ENCODE peak calls at places on chromosomes 5 and 9, in six cellular contexts. S is choroid plexus epithelial cell; L is RPMI7951; Y is aorta; F is stimulated activated CD4-positive, alpha-beta T cell treated with anti-CD3 and anti-CD28 coated beads, Interleukin-2, amount 100 ng/mL, for 4 hours; M is cerebellar cortex. T is an unnamed sample.
A peak's percentile ranks its signal among the peaks of the same experiment; 100 is the strongest.

GRCh38 chr5:1010641-1011046 is 2.0 kb downstream of the NKD2 start:
- DNase-seq in S (no peak), L (no peak), Y (peak; percentile 57), F (no peak), M (no peak), T (peak; percentile 7)

GRCh38 chr9:33113799-33114547 is 37.5 kb upstream of the SMU1 start:
- DNase-seq in S (no peak), L (no peak), Y (no peak), F (no peak), M (no peak), T (no peak)

GRCh38 chr5:172748341-172748843 is 22.6 kb downstream of the DUSP1 start:
- DNase-seq in S (peak; percentile 94), L (no peak), Y (peak; percentile 96), F (no peak), M (no peak), T (peak; percentile 67)

GRCh38 chr9:113988951-113989780 is 88.9 kb downstream of the AMBP start:
- DNase-seq in S (no peak), L (no peak), Y (peak; percentile 89), F (no peak), M (peak; percentile 67), T (peak; percentile 81)

GRCh38 chr5:2300421-2300820 is 417.7 kb upstream of the IRX4 start:
- DNase-seq in S (no peak), L (no peak), Y (no peak), F (no peak), M (no peak), T (no peak)

GRCh38 chr9:116855881-116856662 is 169.0 kb downstream of the TRIM32 start:
- DNase-seq in S (no peak), L (no peak), Y (no peak), F (no peak), M (peak; percentile 66), T (no peak)

GRCh38 chr5:32909207-32909606 is 198.1 kb downstream of the NPR3 start:
- DNase-seq in S (peak; percentile 63), L (peak; percentile 47), Y (no peak), F (no peak), M (no peak), T (no peak)

GRCh38 chr9:36100532-36100931 is 36.0 kb upstream of the GLIPR2 start:
- DNase-seq in S (no peak), L (peak; percentile 35), Y (no peak), F (no peak), M (no peak), T (no peak)

GRCh38 chr5:158807947-158808346 is 291.8 kb downstream of the EBF1 start:
- DNase-seq in S (peak; percentile 10), L (no peak), Y (no peak), F (no peak), M (no peak), T (no peak)

GRCh38 chr5:2188661-2189060 is 305.9 kb upstream of the IRX4 start:
- DNase-seq in S (no peak), L (no peak), Y (peak; percentile 21), F (no peak), M (no peak), T (no peak)

GRCh38 chr9:16207161-16207560 is 654.3 kb downstream of the CCDC171 start:
- DNase-seq in S (peak; percentile 70), L (peak; percentile 74), Y (no peak), F (no peak), M (no peak), T (peak; percentile 46)

GRCh38 chr9:122225323-122226141 is 3.2 kb downstream of the LHX6 start:
- DNase-seq in S (no peak), L (no peak), Y (no peak), F (no peak), M (no peak), T (no peak)

GRCh38 chr5:108989761-108990392 is 242.2 kb downstream of the FER start:
- DNase-seq in S (peak; percentile 30), L (no peak), Y (no peak), F (no peak), M (no peak), T (no peak)

GRCh38 chr5:79573983-79574890 is 38.0 kb upstream of the TENT2 start:
- DNase-seq in S (no peak), L (no peak), Y (no peak), F (no peak), M (no peak), T (no peak)

GRCh38 chr5:26625099-26625498 is 413.3 kb downstream of the CDH9 start:
- DNase-seq in S (no peak), L (no peak), Y (no peak), F (no peak), M (peak; percentile 1), T (no peak)